ENCODE peak calls at places on chromosomes 2 and 18, in ten cellular contexts. P is BJ, Y is tibial artery, B is A673, M is AG04449, N is hepatocyte, I is choroid plexus epithelial cell, V is psoas muscle, E is lung, O is heart right ventricle. X is an unnamed sample.

GRCh38 chr2:211745295-211746097 is 793.1 kb downstream of the ERBB4 start:
- DNase-seq in V (peak), I (peak), N (peak), M (no peak), O (no peak), P (no peak), B (peak), Y (no peak), E (peak), X (peak)

GRCh38 chr18:35618703-35619102 is 37.2 kb downstream of the GALNT1 start:
- DNase-seq in V (no peak), E (no peak), M (no peak), B (no peak), I (peak), P (no peak), Y (no peak), O (no peak), N (no peak), X (no peak)

GRCh38 chr2:223319601-223320000 is 267.6 kb downstream of the KCNE4 start:
- DNase-seq in Y (no peak), P (no peak), M (no peak), V (no peak), E (no peak), N (no peak), I (no peak), O (no peak), B (no peak), X (no peak)

GRCh38 chr18:46199515-46200147 is 95.4 kb downstream of the HAUS1 start:
- DNase-seq in Y (no peak), V (no peak), P (no peak), N (peak), O (no peak), M (no peak), E (no peak), I (peak), B (no peak), X (peak)

GRCh38 chr18:58592223-58593214 is 36.4 kb downstream of the ALPK2 start:
- DNase-seq in I (no peak), O (peak), N (no peak), E (no peak), Y (no peak), V (no peak), P (no peak), B (no peak), M (no peak), X (no peak)

GRCh38 chr2:108586631-108587030 is 52.4 kb downstream of the LIMS1 start:
- DNase-seq in M (no peak), B (no peak), N (no peak), Y (no peak), V (no peak), I (no peak), O (no peak), P (no peak), E (no peak), X (no peak)

GRCh38 chr2:191171708-191172355 is 21.0 kb upstream of the STAT4 start:
- DNase-seq in B (no peak), E (peak), P (peak), N (peak), O (no peak), Y (no peak), M (peak), I (peak), V (no peak), X (peak)

GRCh38 chr2:212940816-212941215 is 210.6 kb downstream of the IKZF2 start:
- DNase-seq in M (no peak), I (peak), Y (no peak), N (peak), V (no peak), B (peak), P (no peak), O (no peak), E (peak), X (no peak)

GRCh38 chr2:65434592-65435241 is 2.3 kb upstream of the SPRED2 start:
- DNase-seq in I (no peak), P (no peak), Y (no peak), M (no peak), E (no peak), N (no peak), O (no peak), V (no peak), B (no peak), X (no peak)

GRCh38 chr2:239945751-239946569 is 79.2 kb downstream of the NDUFA10 start:
- DNase-seq in O (no peak), E (no peak), Y (peak), N (no peak), I (no peak), M (no peak), P (no peak), V (peak), B (no peak), X (no peak)

GRCh38 chr18:48003426-48004349 is 73.2 kb upstream of the SMAD2 start:
- DNase-seq in I (peak), N (no peak), V (no peak), M (no peak), P (no peak), O (no peak), B (no peak), E (no peak), Y (no peak), X (no peak)

GRCh38 chr2:112073875-112074274 is 18.8 kb downstream of the TMEM87B start:
- DNase-seq in E (no peak), V (no peak), M (no peak), I (no peak), O (no peak), P (no peak), B (no peak), N (no peak), Y (no peak), X (no peak)

GRCh38 chr2:121502781-121503180 is 27.9 kb upstream of the RNU4ATAC start:
- DNase-seq in P (peak), Y (no peak), E (no peak), N (no peak), B (no peak), I (peak), V (no peak), M (no peak), O (no peak), X (no peak)

GRCh38 chr2:98464772-98465310 is 20.2 kb downstream of the INPP4A start:
- DNase-seq in Y (no peak), I (no peak), O (no peak), E (no peak), B (peak), N (no peak), V (no peak), P (no peak), M (no peak), X (no peak)

GRCh38 chr2:21657475-21657874 is 533.7 kb downstream of the TDRD15 start:
- DNase-seq in V (no peak), E (no peak), O (no peak), B (no peak), Y (no peak), P (no peak), N (no peak), I (no peak), M (no peak), X (no peak)

GRCh38 chr2:40471868-40472267 is 20.0 kb upstream of the SLC8A1 start:
- DNase-seq in O (no peak), E (no peak), V (no peak), N (no peak), B (no peak), Y (no peak), I (no peak), M (no peak), P (no peak), X (no peak)

GRCh38 chr2:84841577-84841976 is 39.3 kb downstream of the TRABD2A start:
- DNase-seq in V (no peak), M (no peak), P (no peak), B (no peak), Y (no peak), N (no peak), E (no peak), I (no peak), O (no peak), X (no peak)

GRCh38 chr18:64678048-64678447 is 529.2 kb upstream of the LINC00305 start:
- DNase-seq in Y (no peak), N (no peak), M (no peak), I (no peak), B (no peak), P (no peak), E (no peak), O (no peak), V (no peak), X (no peak)

GRCh38 chr2:174117951-174118930 is 130.1 kb downstream of the OLA1 start:
- DNase-seq in M (peak), I (peak), P (peak), O (no peak), Y (no peak), N (no peak), V (no peak), B (peak), E (no peak), X (no peak)

GRCh38 chr18:518081-518480 is 17.6 kb upstream of the COLEC12 start:
- DNase-seq in O (no peak), I (no peak), E (no peak), M (no peak), N (no peak), P (no peak), B (no peak), V (no peak), Y (no peak), X (no peak)

GRCh38 chr18:24270937-24271380 is 126.7 kb downstream of the OSBPL1A start:
- DNase-seq in B (peak), N (peak), M (no peak), P (no peak), V (no peak), Y (no peak), E (no peak), I (peak), O (no peak), X (peak)

GRCh38 chr2:60818272-60818671 is 62.2 kb downstream of the PAPOLG start:
- DNase-seq in P (no peak), E (no peak), N (no peak), V (no peak), B (no peak), I (peak), O (no peak), M (no peak), Y (no peak), X (no peak)

GRCh38 chr2:223056656-223057418 is 4.8 kb downstream of the KCNE4 start:
- DNase-seq in P (no peak), I (peak), V (no peak), E (no peak), O (no peak), B (no peak), N (peak), M (no peak), Y (no peak), X (no peak)

GRCh38 chr2:226079677-226080076 is 680.2 kb downstream of the NYAP2 start:
- DNase-seq in V (no peak), B (peak), P (peak), O (no peak), N (no peak), M (peak), Y (no peak), I (peak), E (no peak), X (peak)

GRCh38 chr2:129880309-129880708 is 99.2 kb upstream of the RAB6C start:
- DNase-seq in I (no peak), V (no peak), M (no peak), E (no peak), O (no peak), N (no peak), P (no peak), B (no peak), Y (no peak), X (no peak)

GRCh38 chr18:8705941-8706544 is 687 bp downstream of the MTCL1 start:
- DNase-seq in M (no peak), V (peak), I (no peak), N (peak), E (no peak), Y (no peak), P (no peak), O (peak), B (no peak), X (no peak)

GRCh38 chr18:48050176-48050575 is 119.7 kb upstream of the SMAD2 start:
- DNase-seq in E (no peak), I (no peak), B (no peak), M (no peak), N (no peak), Y (no peak), V (no peak), P (no peak), O (no peak), X (no peak)

GRCh38 chr2:236273126-236273525 is 8.9 kb upstream of the ASB18 start:
- DNase-seq in P (no peak), O (no peak), I (no peak), B (no peak), Y (no peak), N (no peak), M (no peak), E (no peak), V (no peak), X (no peak)

GRCh38 chr2:205574041-205574440 is 108.3 kb upstream of the NRP2 start:
- DNase-seq in P (no peak), E (no peak), I (peak), V (no peak), N (no peak), M (peak), O (no peak), B (no peak), Y (no peak), X (no peak)

GRCh38 chr2:70085711-70086277 is 1.5 kb upstream of the PCBP1 start:
- DNase-seq in O (no peak), M (no peak), B (no peak), P (no peak), V (no peak), E (no peak), I (no peak), Y (peak), N (no peak), X (no peak)

GRCh38 chr18:8996771-8997432 is 105.6 kb upstream of the NDUFV2 start:
- DNase-seq in E (no peak), V (no peak), B (no peak), O (no peak), N (no peak), M (no peak), Y (no peak), P (no peak), I (peak), X (no peak)

GRCh38 chr2:201126308-201127127 is 10.6 kb downstream of the CFLAR start:
- DNase-seq in V (no peak), N (no peak), Y (no peak), M (no peak), I (peak), P (no peak), E (no peak), B (no peak), O (no peak), X (no peak)

GRCh38 chr2:182482511-182482910 is 55.7 kb upstream of the PDE1A start:
- DNase-seq in I (no peak), Y (no peak), M (no peak), V (no peak), O (no peak), P (no peak), B (no peak), E (no peak), N (no peak), X (no peak)

GRCh38 chr2:28654981-28655322 is 96.7 kb upstream of the PPP1CB start:
- DNase-seq in E (no peak), I (no peak), Y (no peak), N (peak), O (no peak), M (no peak), B (no peak), V (no peak), P (no peak), X (no peak)

GRCh38 chr2:174786066-174786725 is 21.9 kb upstream of the CHRNA1 start:
- DNase-seq in N (no peak), P (no peak), I (no peak), V (no peak), O (no peak), E (no peak), Y (no peak), B (no peak), M (no peak), X (no peak)

GRCh38 chr18:41732371-41732770 is 222.7 kb upstream of the PIK3C3 start:
- DNase-seq in P (no peak), B (no peak), Y (no peak), E (no peak), M (no peak), V (no peak), O (no peak), I (peak), N (no peak), X (no peak)

GRCh38 chr2:232611559-232612218 is 21.7 kb upstream of the EFHD1 start:
- DNase-seq in O (peak), N (peak), E (peak), I (peak), M (peak), P (peak), Y (peak), V (peak), B (peak), X (peak)

GRCh38 chr2:61179701-61180639 is 18.0 kb downstream of the C2orf74 start:
- DNase-seq in N (peak), O (peak), M (no peak), I (peak), P (no peak), V (peak), Y (peak), B (peak), E (peak), X (peak)

GRCh38 chr2:15043336-15044058 is 411.0 kb downstream of the LRATD1 start:
- DNase-seq in N (no peak), O (no peak), I (no peak), E (no peak), V (no peak), B (peak), P (no peak), Y (no peak), M (no peak), X (no peak)

GRCh38 chr2:220226541-220226940 is 599.1 kb downstream of the SLC4A3 start:
- DNase-seq in V (no peak), E (no peak), N (no peak), P (no peak), O (no peak), M (no peak), B (no peak), Y (no peak), I (no peak), X (no peak)

DNA sequence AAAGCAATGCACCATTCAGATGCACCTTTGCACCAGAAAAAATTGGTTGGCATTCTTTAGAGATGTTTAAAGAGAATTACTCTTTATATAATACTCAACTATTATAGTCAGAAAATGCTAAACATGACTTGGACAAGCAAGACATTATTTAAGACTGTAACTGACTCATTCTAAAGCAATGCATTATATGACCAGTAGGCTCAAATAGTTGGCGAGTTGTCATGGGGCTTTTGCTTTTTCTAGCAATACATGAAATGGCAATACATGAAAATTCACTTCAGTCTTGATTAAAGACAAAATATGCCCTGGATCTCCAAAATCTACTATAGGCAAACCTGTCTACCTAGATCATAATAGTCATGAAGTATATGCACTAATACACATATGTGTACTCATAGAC is 216.9 kb upstream of the VWC2L start:
- DNase-seq in V (no peak), Y (no peak), E (no peak), B (no peak), P (peak), O (no peak), M (peak), N (no peak), I (peak), X (peak)
- TF ChIP-seq CTCF in V (no peak), Y (no peak), E (no peak), B (no peak), P (peak), O (no peak), M (no peak), N (no peak), I (no peak), X (no peak)

GRCh38 chr2:88764850-88765153 is 73.3 kb downstream of the RPIA start:
- DNase-seq in I (no peak), N (no peak), B (no peak), Y (no peak), M (no peak), E (no peak), V (no peak), O (no peak), P (no peak), X (no peak)
- TF ChIP-seq CTCF in I (no peak), N (no peak), B (no peak), Y (no peak), M (no peak), E (no peak), V (no peak), O (no peak), P (no peak), X (no peak)

GRCh38 chr2:166695154-166695553 is 193.1 kb upstream of the XIRP2 start:
- DNase-seq in N (no peak), M (no peak), V (no peak), P (no peak), Y (no peak), O (no peak), E (no peak), B (no peak), I (no peak), X (no peak)

GRCh38 chr2:166700079-166700478 is 188.2 kb upstream of the XIRP2 start:
- DNase-seq in M (no peak), V (no peak), Y (no peak), E (no peak), B (peak), N (peak), O (no peak), I (peak), P (no peak), X (no peak)
- TF ChIP-seq CTCF in M (no peak), V (peak), Y (peak), E (no peak), B (peak), N (peak), O (peak), I (peak), P (no peak), X (peak)

DNA sequence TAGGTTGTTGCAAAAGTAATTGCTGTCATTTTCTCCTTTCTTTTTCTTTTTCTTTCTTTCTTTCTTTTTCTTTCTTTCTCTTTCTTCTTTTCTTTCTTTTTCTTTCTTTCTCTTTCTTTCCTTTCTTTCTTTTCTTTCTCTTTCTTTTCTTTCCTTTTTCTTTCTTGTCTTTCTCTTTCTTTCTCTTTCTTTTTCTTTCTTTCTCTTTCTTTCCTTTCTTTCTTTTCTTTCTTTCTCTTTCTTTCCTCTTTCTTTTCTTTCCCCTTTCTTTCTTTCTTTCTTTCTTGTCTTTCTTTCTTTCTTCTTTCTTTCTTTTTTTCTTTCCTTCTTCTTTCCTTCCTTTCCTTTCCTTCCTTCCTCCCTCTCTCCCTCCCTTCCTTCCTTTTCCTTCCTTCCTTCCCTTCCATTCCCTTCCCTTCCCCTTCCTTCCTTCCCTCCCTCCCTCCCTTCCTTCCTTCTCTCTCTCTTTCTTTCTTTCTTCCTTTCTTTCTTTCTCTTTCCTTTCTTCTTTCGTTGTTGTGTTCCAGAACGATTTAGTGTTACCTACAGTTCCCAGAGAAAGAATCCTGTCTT is 178.9 kb downstream of the RPIA start:
- DNase-seq in E (no peak), O (no peak), B (no peak), V (no peak), P (no peak), Y (no peak), M (no peak), I (no peak), N (no peak), X (no peak)
- TF ChIP-seq CTCF in E (no peak), O (no peak), B (no peak), V (no peak), P (no peak), Y (no peak), M (no peak), I (no peak), N (no peak), X (no peak)